ENCODE peak calls at places on chromosomes 5 and 9, in five cellular contexts. N is GM18507, R is B cell, Y is NCI-H1092 treated with DMSO at 0.1 percent for 48 hours, K is A549. L is an unnamed sample.

GRCh38 chr9:136129176-136129575 is 10.5 kb upstream of the TMEM250 start:
- DNase-seq in N (no peak), R (no peak), Y (no peak), K (no peak), L (no peak)

GRCh38 chr9:128127568-128127989 is at the start of gene PTGES2:
- DNase-seq in N (peak; percentile 56), R (peak; percentile 85), Y (peak; percentile 84), K (peak; percentile 88), L (peak; percentile 84)

GRCh38 chr9:84357235-84357634 is 16.7 kb upstream of the SLC28A3 start:
- DNase-seq in N (no peak), R (no peak), Y (no peak), K (no peak), L (no peak)

GRCh38 chr5:153352685-153353219 is 137.7 kb upstream of the GRIA1 start:
- DNase-seq in N (no peak), R (no peak), Y (no peak), K (no peak), L (no peak)

GRCh38 chr5:150505816-150506215 is 2.1 kb upstream of the NDST1 start:
- DNase-seq in N (no peak), R (no peak), Y (no peak), K (no peak), L (no peak)

GRCh38 chr9:108056805-108057386 is 567.3 kb upstream of the KLF4 start:
- DNase-seq in N (no peak), R (no peak), Y (no peak), K (peak; percentile 67), L (no peak)

GRCh38 chr5:80417973-80418372 is 10.1 kb downstream of the ZFYVE16 start:
- DNase-seq in N (no peak), R (no peak), Y (no peak), K (no peak), L (no peak)

GRCh38 chr5:151694035-151694485 is 7.3 kb upstream of the SPARC start:
- DNase-seq in N (no peak), R (no peak), Y (no peak), K (peak; percentile 16), L (no peak)

GRCh38 chr5:93800988-93801811 is 59.8 kb upstream of the POU5F2 start:
- DNase-seq in N (no peak), R (no peak), Y (peak; percentile 59), K (peak; percentile 60), L (peak; percentile 3)

GRCh38 chr9:5425006-5425628 is 12.6 kb downstream of the PLGRKT start:
- DNase-seq in N (no peak), R (peak; percentile 33), Y (peak; percentile 7), K (peak; percentile 59), L (peak; percentile 17)

GRCh38 chr5:163585206-163585605 is 79.8 kb downstream of the MAT2B start:
- DNase-seq in N (no peak), R (no peak), Y (no peak), K (no peak), L (peak; percentile 37)

GRCh38 chr5:176540956-176541337 is 3.7 kb upstream of the RNF44 start:
- DNase-seq in N (no peak), R (no peak), Y (no peak), K (no peak), L (no peak)

GRCh38 chr5:68389618-68390017 is 174.1 kb downstream of the PIK3R1 start:
- DNase-seq in N (no peak), R (no peak), Y (no peak), K (no peak), L (no peak)

GRCh38 chr5:34001231-34001935 is 6.5 kb downstream of the AMACR start:
- DNase-seq in N (no peak), R (no peak), Y (peak; percentile 98), K (peak; percentile 19), L (no peak)

GRCh38 chr5:44299394-44299793 is 89.8 kb downstream of the FGF10 start:
- DNase-seq in N (no peak), R (no peak), Y (no peak), K (no peak), L (no peak)

GRCh38 chr5:33565304-33565703 is 124.5 kb downstream of the TARS1 start:
- DNase-seq in N (no peak), R (no peak), Y (no peak), K (no peak), L (no peak)

GRCh38 chr9:8622871-8623270 is 823.3 kb upstream of the DMAC1 start:
- DNase-seq in N (no peak), R (no peak), Y (no peak), K (no peak), L (no peak)

GRCh38 chr5:145872486-145872885 is 328 bp downstream of the GRXCR2 start:
- DNase-seq in N (no peak), R (no peak), Y (no peak), K (no peak), L (no peak)

GRCh38 chr5:165559645-165560044 is 2054.2 kb downstream of the MAT2B start:
- DNase-seq in N (no peak), R (no peak), Y (no peak), K (no peak), L (no peak)

GRCh38 chr5:62649476-62650113 is 71.0 kb downstream of the LRRC70 start:
- DNase-seq in N (no peak), R (no peak), Y (no peak), K (no peak), L (no peak)

GRCh38 chr9:81562221-81563019 is 126.9 kb downstream of the TLE1 start:
- DNase-seq in N (no peak), R (no peak), Y (no peak), K (peak; percentile 51), L (peak; percentile 21)

GRCh38 chr9:137348781-137349470 is 46.9 kb upstream of the NRARP start:
- DNase-seq in N (no peak), R (peak; percentile 34), Y (no peak), K (no peak), L (no peak)

GRCh38 chr9:114330636-114331035 is 967 bp downstream of the ORM2 start:
- DNase-seq in N (no peak), R (no peak), Y (no peak), K (no peak), L (no peak)

GRCh38 chr9:121738969-121739368 is 87.5 kb downstream of the DAB2IP start:
- DNase-seq in N (no peak), R (no peak), Y (no peak), K (no peak), L (no peak)

GRCh38 chr5:172417983-172418630 is 36.2 kb downstream of the SH3PXD2B start:
- DNase-seq in N (no peak), R (no peak), Y (no peak), K (peak; percentile 38), L (peak; percentile 91)

L was measured in hepatic stellate cell.